ENCODE peak calls at places on chromosomes 1 and 21, in ten cellular contexts. F is cardiac muscle cell; D is left lung; E is CD4-positive, alpha-beta T cell; K is endodermal cell; J is AG04450; H is A549; M is left ventricle myocardium inferior; V is CD4-positive, alpha-beta memory T cell; N is CD8-positive, alpha-beta memory T cell. G is an unnamed sample. For H3K9me3, the result is how much of the 10 kb centered on the place peaks cover.

GRCh38 chr1:23436520-23437354 is 12.2 kb upstream of the TCEA3 start:
- DNase-seq in E (no peak), V (no peak), H (no peak), N (peak), M (no peak), K (peak), F (no peak), J (no peak), D (peak), G (peak)

GRCh38 chr1:3075666-3076387 is 6.8 kb downstream of the PRDM16 start:
- DNase-seq in D (peak), M (no peak), V (no peak), J (no peak), N (no peak), E (no peak), H (no peak), F (no peak), K (no peak), G (no peak)

GRCh38 chr1:211638246-211638645 is 37.2 kb downstream of the NEK2 start:
- DNase-seq in F (no peak), V (no peak), N (no peak), K (peak), E (no peak), H (no peak), M (no peak), J (no peak), D (no peak), G (no peak)

GRCh38 chr1:206725053-206725963 is 40.6 kb downstream of the MAPKAPK2 start:
- DNase-seq in N (peak), M (no peak), H (peak), K (peak), F (peak), J (no peak), D (no peak), V (no peak), E (peak), G (peak)

GRCh38 chr1:228982637-228983036 is 247.4 kb downstream of the RHOU start:
- DNase-seq in V (no peak), K (no peak), H (no peak), D (no peak), N (no peak), M (no peak), F (no peak), J (no peak), E (no peak), G (no peak)

GRCh38 chr1:58580186-58580585 is 3.1 kb upstream of the TACSTD2 start:
- DNase-seq in V (no peak), H (no peak), M (no peak), K (no peak), J (no peak), N (no peak), F (no peak), D (no peak), E (no peak), G (no peak)

GRCh38 chr1:26970810-26971209 is 10.5 kb upstream of the KDF1 start:
- DNase-seq in K (peak), F (no peak), J (no peak), N (no peak), M (no peak), D (no peak), E (no peak), H (peak), V (no peak), G (no peak)

GRCh38 chr21:31972622-31973021 is 99.8 kb downstream of the HUNK start:
- DNase-seq in F (no peak), H (no peak), J (no peak), N (no peak), M (no peak), V (no peak), D (no peak), K (no peak), E (no peak), G (no peak)

GRCh38 chr1:2137257-2138121 is 57.1 kb downstream of the FAAP20 start:
- DNase-seq in D (peak), E (no peak), N (no peak), M (peak), J (no peak), V (no peak), F (no peak), K (no peak), H (no peak), G (no peak)

GRCh38 chr1:113538225-113538624 is 147.9 kb downstream of the MAGI3 start:
- DNase-seq in F (no peak), E (no peak), N (no peak), V (no peak), H (no peak), D (no peak), M (no peak), J (no peak), K (no peak), G (no peak)

GRCh38 chr1:112722601-112723510 is 7.7 kb upstream of the PPM1J start:
- DNase-seq in M (no peak), E (no peak), N (no peak), F (no peak), D (no peak), V (no peak), K (peak), H (no peak), J (no peak), G (no peak)

GRCh38 chr1:155219592-155220031 is 11.1 kb downstream of the MTX1 start:
- DNase-seq in V (no peak), E (no peak), J (no peak), D (no peak), H (no peak), K (peak), M (no peak), F (peak), N (no peak), G (no peak)

GRCh38 chr1:192654607-192655389 is 18.9 kb downstream of the RGS13 start:
- DNase-seq in K (no peak), N (no peak), M (no peak), F (no peak), D (no peak), H (no peak), V (no peak), J (no peak), E (no peak), G (no peak)

GRCh38 chr1:205926213-205926612 is 17.0 kb downstream of the SLC26A9 start:
- DNase-seq in D (no peak), K (peak), H (no peak), F (no peak), V (no peak), M (no peak), E (no peak), J (no peak), N (no peak), G (no peak)

GRCh38 chr1:216330262-216330661 is 93.0 kb downstream of the USH2A start:
- DNase-seq in F (no peak), H (no peak), J (no peak), D (no peak), E (no peak), N (no peak), K (no peak), V (no peak), M (no peak), G (no peak)

GRCh38 chr1:225418598-225418997 is 9.2 kb downstream of the LBR start:
- DNase-seq in H (no peak), J (no peak), N (no peak), K (no peak), M (no peak), E (no peak), V (no peak), F (no peak), D (no peak), G (no peak)

GRCh38 chr1:192805832-192806323 is 3.0 kb upstream of the RGS2 start:
- DNase-seq in N (peak), H (peak), K (no peak), J (peak), M (no peak), F (no peak), D (no peak), E (no peak), V (peak), G (no peak)

GRCh38 chr1:37995773-37996379 is 6.1 kb upstream of the SF3A3 start:
- DNase-seq in J (peak), N (no peak), E (no peak), V (no peak), D (peak), H (no peak), K (peak), F (peak), M (peak), G (no peak)

GRCh38 chr1:56441586-56441985 is 137.8 kb downstream of the PLPP3 start:
- DNase-seq in D (no peak), K (no peak), V (no peak), H (no peak), E (no peak), M (no peak), F (no peak), J (no peak), N (no peak), G (no peak)

GRCh38 chr21:45003331-45004058 is 63.7 kb downstream of the SLX9 start:
- DNase-seq in V (no peak), N (no peak), F (no peak), D (peak), K (no peak), J (no peak), H (no peak), M (peak), E (no peak), G (no peak)

GRCh38 chr1:57012280-57012679 is 46.5 kb upstream of the C8B start:
- DNase-seq in E (no peak), M (no peak), F (peak), V (no peak), D (no peak), K (no peak), J (no peak), H (no peak), N (no peak), G (no peak)

GRCh38 chr21:45580576-45581321 is 38.5 kb upstream of the SLC19A1 start:
- DNase-seq in F (no peak), N (no peak), D (no peak), K (peak), V (no peak), H (no peak), E (no peak), J (no peak), M (no peak), G (no peak)

GRCh38 chr1:169105434-169106094 is 926 bp upstream of the ATP1B1 start:
- DNase-seq in D (peak), H (peak), V (peak), M (peak), F (peak), J (no peak), K (peak), N (peak), E (no peak), G (peak)

GRCh38 chr1:87916965-87917364 is 588.3 kb downstream of the LMO4 start:
- DNase-seq in K (no peak), H (no peak), N (no peak), M (no peak), V (no peak), E (no peak), F (no peak), D (no peak), J (no peak), G (no peak)

GRCh38 chr1:232192781-232193450 is 437.0 kb downstream of the SIPA1L2 start:
- DNase-seq in F (no peak), J (no peak), M (no peak), D (no peak), K (no peak), V (no peak), E (no peak), N (no peak), H (no peak), G (no peak)

GRCh38 chr1:98119793-98120192 is 199.0 kb upstream of the DPYD start:
- DNase-seq in H (peak), K (peak), N (no peak), M (no peak), D (no peak), E (no peak), F (peak), V (no peak), J (no peak), G (no peak)

GRCh38 chr1:44594871-44595735 is 79.2 kb downstream of the TMEM53 start:
- DNase-seq in K (peak), H (peak), D (peak), V (peak), F (peak), M (peak), N (peak), E (peak), J (no peak), G (peak)

GRCh38 chr1:205793959-205794730 is 18.9 kb downstream of the SLC41A1 start:
- DNase-seq in J (no peak), D (no peak), F (no peak), N (no peak), H (no peak), V (no peak), K (no peak), E (no peak), M (no peak), G (no peak)

GRCh38 chr1:243454328-243454997 is 198.6 kb downstream of the SDCCAG8 start:
- DNase-seq in K (no peak), D (no peak), V (no peak), J (no peak), M (no peak), N (no peak), F (no peak), H (no peak), E (no peak), G (no peak)

GRCh38 chr1:29784276-29785136 is 548.2 kb downstream of the PTPRU start:
- DNase-seq in H (no peak), J (no peak), M (no peak), E (no peak), F (no peak), N (no peak), V (no peak), K (no peak), D (no peak), G (no peak)

GRCh38 chr1:110308247-110308646 is 30.9 kb upstream of the RBM15 start:
- DNase-seq in H (no peak), E (no peak), N (no peak), J (peak), K (no peak), M (no peak), V (no peak), D (no peak), F (no peak), G (no peak)

GRCh38 chr1:9659328-9659727 is 7.8 kb downstream of the PIK3CD start:
- DNase-seq in D (no peak), E (no peak), M (no peak), J (peak), H (no peak), F (no peak), N (no peak), V (no peak), K (no peak), G (no peak)

GRCh38 chr21:25039461-25040380 is 567.6 kb downstream of the MRPL39 start:
- DNase-seq in V (no peak), M (no peak), J (no peak), D (no peak), H (no peak), F (peak), N (no peak), K (no peak), E (no peak), G (no peak)

GRCh38 chr1:228455715-228456114 is 31.5 kb upstream of the RNF187 start:
- DNase-seq in F (no peak), H (no peak), K (no peak), V (no peak), E (no peak), D (no peak), M (no peak), N (no peak), J (no peak), G (no peak)

GRCh38 chr1:179369751-179370341 is 4.1 kb downstream of the AXDND1 start:
- DNase-seq in K (peak), J (peak), V (peak), H (peak), D (no peak), N (peak), F (peak), E (peak), M (no peak), G (no peak)

GRCh38 chr1:229339520-229339919 is 3.3 kb downstream of the CCSAP start:
- DNase-seq in J (no peak), F (no peak), V (peak), E (no peak), H (no peak), M (no peak), D (no peak), K (no peak), N (no peak), G (peak)

GRCh38 chr1:82411604-82412003 is 610.9 kb downstream of the ADGRL2 start:
- DNase-seq in F (no peak), E (no peak), J (no peak), N (no peak), V (no peak), K (no peak), D (no peak), M (no peak), H (no peak), G (no peak)
- H3K9me3 ChIP-seq in F (under half), E (under half), J (under half), N (under half), V (under half), K (under half), D (under half), M (under half), H (under half), G (under half)

GRCh38 chr1:93087532-93087931 is 8.4 kb downstream of the MTF2 start:
- DNase-seq in H (no peak), V (no peak), D (no peak), J (no peak), E (no peak), M (no peak), K (no peak), N (no peak), F (no peak), G (no peak)
- H3K9me3 ChIP-seq in H (under half), V (under half), D (under half), J (under half), E (under half), M (under half), K (under half), N (under half), F (under half), G (under half)

GRCh38 chr1:152486400-152487006 is 24.1 kb upstream of the LCE5A start:
- DNase-seq in F (no peak), N (no peak), K (no peak), J (no peak), V (no peak), D (no peak), H (peak), E (no peak), M (no peak), G (no peak)
- H3K9me3 ChIP-seq in F (under half), N (under half), K (half or more), J (under half), V (under half), D (under half), H (under half), E (under half), M (under half), G (under half)

DNA sequence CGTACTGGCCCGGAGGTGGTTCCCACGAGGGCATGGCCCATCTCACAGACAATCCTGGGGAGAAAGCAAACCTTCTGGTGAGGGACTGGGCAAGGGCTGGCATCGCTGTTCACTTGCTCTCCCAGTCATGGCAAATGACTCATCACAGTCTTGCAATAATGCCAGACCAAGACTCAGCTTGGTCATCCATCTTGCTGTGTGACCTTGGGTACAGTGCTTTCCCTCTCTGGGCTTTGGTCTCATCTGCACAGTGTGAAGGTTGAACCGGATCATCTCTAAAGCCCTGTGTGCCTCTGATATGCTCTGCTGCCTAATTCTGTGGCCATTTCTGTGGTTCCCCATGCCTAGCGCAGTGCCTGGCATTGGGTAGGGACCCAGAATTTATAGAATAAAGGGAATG is 143.6 kb upstream of the CD34 start:
- DNase-seq in F (no peak), K (no peak), J (no peak), D (no peak), E (no peak), V (no peak), H (no peak), M (no peak), N (no peak), G (no peak)
- H3K9me3 ChIP-seq in F (under half), K (under half), J (under half), D (under half), E (under half), V (under half), H (under half), M (under half), N (under half), G (under half)

GRCh38 chr21:19340954-19341353 is 937.4 kb upstream of the TMPRSS15 start:
- DNase-seq in D (no peak), F (no peak), M (no peak), N (no peak), E (no peak), H (no peak), J (no peak), K (no peak), V (no peak), G (no peak)
- H3K9me3 ChIP-seq in D (under half), F (under half), M (under half), N (under half), E (under half), H (under half), J (under half), K (under half), V (under half), G (under half)

DNA sequence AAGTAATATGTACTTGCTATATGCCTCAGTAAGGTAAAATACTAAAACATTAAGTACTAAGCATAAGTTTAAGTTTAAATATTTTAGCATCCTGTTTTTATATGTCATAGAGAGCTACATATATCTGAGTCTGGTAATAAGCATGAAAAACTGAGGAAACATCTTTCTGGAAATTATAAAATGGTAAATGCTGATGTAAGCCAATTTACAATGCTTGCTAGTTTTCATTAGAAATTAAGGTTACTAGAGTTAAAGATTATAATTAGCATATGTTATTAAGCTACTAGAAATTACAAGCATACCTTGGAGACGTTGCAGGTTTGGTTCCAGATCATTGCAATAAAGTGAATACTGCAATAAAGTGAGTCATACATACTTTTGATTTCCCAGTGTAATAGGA is 477.0 kb upstream of the LRRC7 start:
- DNase-seq in H (no peak), M (no peak), V (no peak), D (no peak), K (no peak), F (no peak), E (no peak), N (no peak), J (no peak), G (no peak)
- H3K9me3 ChIP-seq in H (under half), M (under half), V (under half), D (under half), K (under half), F (under half), E (under half), N (under half), J (under half), G (under half)

DNA sequence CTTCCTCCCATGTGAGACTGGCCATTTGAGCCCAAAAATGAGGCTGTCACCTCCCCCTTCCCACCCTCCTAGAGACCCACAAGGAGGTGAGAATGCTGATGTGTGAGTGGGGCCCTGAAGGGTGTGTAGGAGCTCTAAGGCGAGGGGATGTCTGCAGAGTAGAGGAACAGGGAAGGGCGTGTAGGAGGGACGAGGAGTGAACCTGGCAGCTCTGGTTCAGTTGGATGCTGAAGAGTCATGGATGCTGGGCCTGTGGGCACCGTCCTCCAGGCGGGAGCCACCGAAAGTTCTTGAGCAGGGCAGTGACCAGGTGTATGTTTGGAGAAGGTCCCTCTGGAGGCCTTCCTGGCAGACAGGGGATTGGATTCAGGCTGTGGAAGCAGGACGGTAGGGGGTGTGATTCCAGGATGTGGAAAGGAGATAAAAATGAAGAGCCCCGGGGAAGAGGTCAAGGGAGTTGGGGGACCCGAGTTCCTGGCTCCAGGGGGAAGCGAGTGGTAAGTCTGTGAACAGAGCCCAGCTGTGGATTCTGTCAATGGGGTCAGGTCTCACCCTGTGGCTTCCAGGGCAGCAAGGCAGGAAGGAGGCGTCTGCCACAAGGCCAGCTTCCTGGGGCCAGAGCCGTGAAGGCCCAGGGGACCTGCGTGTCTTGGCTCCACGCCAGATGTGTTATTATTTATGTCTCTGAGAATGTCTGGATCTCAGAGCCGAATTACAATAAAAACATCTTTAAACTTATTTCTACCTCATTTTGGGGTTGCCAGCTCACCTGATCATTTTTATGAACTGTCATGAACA is 7.9 kb downstream of the SAMD11 start:
- DNase-seq in K (peak), F (no peak), J (no peak), M (no peak), V (no peak), E (no peak), N (no peak), D (no peak), H (no peak), G (no peak)
- H3K9me3 ChIP-seq in K (under half), F (under half), J (under half), M (under half), V (under half), E (under half), N (under half), D (under half), H (under half), G (under half)